ENCODE peak calls at places on chromosomes 13 and 19, in four cellular contexts. One of them, this sample, is unnamed.

GRCh38 chr13:78382481-78382880 is 220.9 kb downstream of the POU4F1 start:
- DNase-seq in heart left ventricle: no peak
- DNase-seq in lower leg skin: no peak
- DNase-seq in fibroblast of pulmonary artery: peak
- DNase-seq in this sample: no peak

GRCh38 chr13:28657784-28658538 is 969 bp upstream of the POMP start:
- DNase-seq in lower leg skin: no peak
- DNase-seq in fibroblast of pulmonary artery: peak
- DNase-seq in heart left ventricle: no peak
- DNase-seq in this sample: no peak

GRCh38 chr19:31938675-31939074 is 406.7 kb upstream of the ZNF507 start:
- DNase-seq in fibroblast of pulmonary artery: no peak
- DNase-seq in heart left ventricle: no peak
- DNase-seq in lower leg skin: no peak
- DNase-seq in this sample: no peak

GRCh38 chr19:58558623-58559274 is 338 bp upstream of the UBE2M start:
- DNase-seq in heart left ventricle: peak
- DNase-seq in fibroblast of pulmonary artery: peak
- DNase-seq in lower leg skin: peak
- DNase-seq in this sample: peak

GRCh38 chr19:3374369-3375112 is 8.2 kb downstream of the NFIC start:
- DNase-seq in heart left ventricle: no peak
- DNase-seq in lower leg skin: peak
- DNase-seq in fibroblast of pulmonary artery: no peak
- DNase-seq in this sample: peak

GRCh38 chr13:112144616-112145220 is 77.8 kb downstream of the SOX1 start:
- DNase-seq in fibroblast of pulmonary artery: no peak
- DNase-seq in heart left ventricle: no peak
- DNase-seq in lower leg skin: peak
- DNase-seq in this sample: no peak

GRCh38 chr13:45086484-45086883 is 33.8 kb upstream of the GTF2F2 start:
- DNase-seq in fibroblast of pulmonary artery: no peak
- DNase-seq in heart left ventricle: no peak
- DNase-seq in lower leg skin: no peak
- DNase-seq in this sample: no peak

GRCh38 chr19:49364083-49364687 is 508 bp downstream of the DKKL1 start:
- DNase-seq in heart left ventricle: peak
- DNase-seq in lower leg skin: no peak
- DNase-seq in fibroblast of pulmonary artery: no peak
- DNase-seq in this sample: no peak

GRCh38 chr13:51772781-51773180 is 31.2 kb downstream of the DHRS12 start:
- DNase-seq in fibroblast of pulmonary artery: no peak
- DNase-seq in heart left ventricle: no peak
- DNase-seq in lower leg skin: no peak
- DNase-seq in this sample: no peak

GRCh38 chr13:98298599-98298998 is 121.5 kb upstream of the RNF113B start:
- DNase-seq in lower leg skin: no peak
- DNase-seq in fibroblast of pulmonary artery: no peak
- DNase-seq in heart left ventricle: no peak
- DNase-seq in this sample: no peak

GRCh38 chr19:30120860-30121484 is 178.9 kb downstream of the URI1 start:
- DNase-seq in fibroblast of pulmonary artery: no peak
- DNase-seq in lower leg skin: no peak
- DNase-seq in heart left ventricle: no peak
- DNase-seq in this sample: no peak

GRCh38 chr13:29239653-29240525 is 355.6 kb downstream of the SLC7A1 start:
- DNase-seq in heart left ventricle: no peak
- DNase-seq in lower leg skin: no peak
- DNase-seq in fibroblast of pulmonary artery: no peak
- DNase-seq in this sample: no peak

GRCh38 chr13:57739089-57739488 is 107.5 kb downstream of the PCDH17 start:
- DNase-seq in fibroblast of pulmonary artery: no peak
- DNase-seq in heart left ventricle: no peak
- DNase-seq in lower leg skin: no peak
- DNase-seq in this sample: no peak

GRCh38 chr13:113597386-113598080 is 13.0 kb downstream of the TFDP1 start:
- DNase-seq in heart left ventricle: peak
- DNase-seq in lower leg skin: peak
- DNase-seq in fibroblast of pulmonary artery: no peak
- DNase-seq in this sample: no peak

GRCh38 chr19:38699027-38699346 is 45.3 kb downstream of the CAPN12 start:
- DNase-seq in fibroblast of pulmonary artery: no peak
- DNase-seq in lower leg skin: no peak
- DNase-seq in heart left ventricle: no peak
- DNase-seq in this sample: no peak

GRCh38 chr13:113178896-113179167 is 20.4 kb downstream of the PROZ start:
- DNase-seq in lower leg skin: no peak
- DNase-seq in fibroblast of pulmonary artery: no peak
- DNase-seq in heart left ventricle: no peak
- DNase-seq in this sample: no peak

GRCh38 chr19:45342911-45343310 is 2.4 kb downstream of the KLC3 start:
- DNase-seq in heart left ventricle: no peak
- DNase-seq in fibroblast of pulmonary artery: no peak
- DNase-seq in lower leg skin: no peak
- DNase-seq in this sample: no peak

GRCh38 chr13:24618219-24618955 is 61.8 kb upstream of the ATP12A start:
- DNase-seq in heart left ventricle: no peak
- DNase-seq in fibroblast of pulmonary artery: no peak
- DNase-seq in lower leg skin: no peak
- DNase-seq in this sample: peak

GRCh38 chr19:3968556-3969434 is 2.1 kb downstream of the DAPK3 start:
- DNase-seq in fibroblast of pulmonary artery: peak
- DNase-seq in lower leg skin: peak
- DNase-seq in heart left ventricle: peak
- DNase-seq in this sample: peak

GRCh38 chr13:73259061-73259908 is 200.5 kb downstream of the KLF5 start:
- DNase-seq in lower leg skin: no peak
- DNase-seq in fibroblast of pulmonary artery: peak
- DNase-seq in heart left ventricle: no peak
- DNase-seq in this sample: no peak

GRCh38 chr13:72379581-72379980 is 347.8 kb downstream of the MZT1 start:
- DNase-seq in fibroblast of pulmonary artery: no peak
- DNase-seq in lower leg skin: no peak
- DNase-seq in heart left ventricle: no peak
- DNase-seq in this sample: no peak

GRCh38 chr13:51801631-51802099 is 2.3 kb downstream of the DHRS12 start:
- DNase-seq in heart left ventricle: peak
- DNase-seq in fibroblast of pulmonary artery: no peak
- DNase-seq in lower leg skin: peak
- DNase-seq in this sample: peak

GRCh38 chr13:21675095-21676007 is 4.5 kb downstream of the FGF9 start:
- DNase-seq in heart left ventricle: peak
- DNase-seq in lower leg skin: no peak
- DNase-seq in fibroblast of pulmonary artery: no peak
- DNase-seq in this sample: peak

GRCh38 chr19:30344446-30345425 is 27.4 kb upstream of the ZNF536 start:
- DNase-seq in heart left ventricle: no peak
- DNase-seq in lower leg skin: peak
- DNase-seq in fibroblast of pulmonary artery: no peak
- DNase-seq in this sample: no peak

GRCh38 chr19:34430738-34431625 is 2.8 kb downstream of the UBA2 start:
- DNase-seq in heart left ventricle: no peak
- DNase-seq in lower leg skin: no peak
- DNase-seq in fibroblast of pulmonary artery: peak
- DNase-seq in this sample: no peak

GRCh38 chr19:719081-719512 is 10.4 kb downstream of the PALM start:
- DNase-seq in heart left ventricle: no peak
- DNase-seq in fibroblast of pulmonary artery: peak
- DNase-seq in lower leg skin: peak
- DNase-seq in this sample: no peak
- H3K4me3 ChIP-seq in heart left ventricle: no peak
- H3K4me3 ChIP-seq in fibroblast of pulmonary artery: no peak
- H3K4me3 ChIP-seq in lower leg skin: no peak
- H3K4me3 ChIP-seq in this sample: no peak

DNA sequence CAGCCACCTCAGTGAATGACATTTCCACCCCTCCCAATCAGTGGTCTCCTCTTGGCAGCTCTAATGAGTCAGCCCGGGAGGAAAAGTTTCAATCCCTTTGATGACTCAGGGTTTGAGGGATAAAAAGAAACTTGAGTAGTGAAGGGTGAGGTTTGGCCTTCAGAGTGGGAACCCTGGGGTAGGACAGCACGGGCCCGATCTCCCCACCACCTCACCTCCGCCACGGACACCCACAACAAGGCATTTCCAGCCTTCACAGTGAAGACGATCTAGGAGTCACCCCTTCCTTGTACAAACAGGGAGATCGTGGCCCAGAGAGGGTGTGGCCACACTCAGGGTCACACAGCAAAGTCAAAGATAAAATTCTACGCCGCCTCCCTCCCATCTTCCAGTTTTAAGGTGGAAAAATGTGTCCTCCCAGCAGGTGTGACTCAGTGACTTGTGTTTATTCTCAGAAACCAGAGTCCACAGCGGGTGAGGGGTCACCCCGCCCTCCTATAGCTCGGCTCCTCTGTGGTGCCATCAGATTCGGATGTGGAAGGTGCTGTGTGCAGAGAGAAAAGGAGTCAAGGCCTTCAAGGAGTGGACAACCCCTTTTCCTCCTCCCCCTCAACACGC is 12.3 kb downstream of the CIB3 start:
- DNase-seq in heart left ventricle: no peak
- DNase-seq in fibroblast of pulmonary artery: peak
- DNase-seq in lower leg skin: no peak
- DNase-seq in this sample: no peak
- H3K4me3 ChIP-seq in heart left ventricle: no peak
- H3K4me3 ChIP-seq in fibroblast of pulmonary artery: no peak
- H3K4me3 ChIP-seq in lower leg skin: no peak
- H3K4me3 ChIP-seq in this sample: no peak

DNA sequence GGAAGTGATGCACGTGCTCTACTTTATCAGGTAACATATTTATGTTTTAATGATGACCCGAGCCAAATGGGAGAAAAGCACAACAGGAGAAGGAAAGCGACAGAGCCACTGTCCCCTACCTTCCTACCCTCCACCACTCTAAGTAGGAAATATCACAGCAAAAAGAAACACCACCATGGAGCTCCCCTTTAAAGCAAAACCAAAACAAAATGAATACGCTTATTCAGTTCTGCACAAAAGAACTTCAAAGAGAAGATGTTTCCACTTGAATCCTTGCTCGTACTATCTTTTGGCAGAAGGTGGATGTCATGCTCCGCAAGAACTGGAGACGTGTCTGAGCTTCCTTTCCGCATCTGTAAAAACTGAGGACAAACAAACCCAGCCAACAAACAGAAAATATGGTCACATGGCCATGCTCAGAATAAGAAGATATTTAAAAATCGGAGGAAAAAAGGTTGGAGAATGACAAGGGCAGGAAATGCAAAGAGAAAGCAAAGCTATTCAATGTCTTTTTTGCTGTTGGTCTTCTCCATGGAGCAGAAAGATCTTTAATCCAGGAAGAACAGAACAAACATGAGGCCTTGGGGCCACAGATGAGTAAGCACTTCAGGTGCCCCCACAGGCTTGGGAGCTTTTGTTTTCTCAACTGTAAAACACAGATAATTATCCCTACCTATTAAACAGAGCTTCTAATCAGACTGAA is 19.5 kb downstream of the N4BP2L1 start:
- DNase-seq in lower leg skin: no peak
- DNase-seq in heart left ventricle: no peak
- DNase-seq in fibroblast of pulmonary artery: no peak
- DNase-seq in this sample: no peak
- H3K4me3 ChIP-seq in lower leg skin: no peak
- H3K4me3 ChIP-seq in heart left ventricle: no peak
- H3K4me3 ChIP-seq in fibroblast of pulmonary artery: no peak
- H3K4me3 ChIP-seq in this sample: no peak

DNA sequence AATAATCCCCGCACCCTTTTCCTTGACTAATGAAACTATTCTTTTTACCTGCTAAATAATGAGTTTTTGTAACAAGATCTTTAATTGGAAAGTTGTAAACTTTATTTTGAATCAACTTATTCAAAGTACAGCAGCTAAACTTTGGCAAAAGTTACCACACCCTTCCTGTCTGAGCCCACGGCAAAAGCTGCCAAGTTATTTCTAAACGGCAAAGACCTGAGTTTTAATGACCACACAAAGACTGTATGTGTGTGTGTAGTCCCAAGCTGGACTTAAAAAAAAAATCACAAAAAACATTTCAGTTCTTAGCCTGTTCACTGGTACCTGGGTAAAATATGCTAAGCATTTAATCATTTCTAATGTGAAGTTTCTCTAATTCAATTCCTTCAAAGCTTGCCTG is 60.7 kb downstream of the ZAR1L start:
- DNase-seq in lower leg skin: no peak
- DNase-seq in heart left ventricle: no peak
- DNase-seq in fibroblast of pulmonary artery: no peak
- DNase-seq in this sample: no peak
- H3K4me3 ChIP-seq in lower leg skin: no peak
- H3K4me3 ChIP-seq in heart left ventricle: peak
- H3K4me3 ChIP-seq in fibroblast of pulmonary artery: no peak
- H3K4me3 ChIP-seq in this sample: peak

DNA sequence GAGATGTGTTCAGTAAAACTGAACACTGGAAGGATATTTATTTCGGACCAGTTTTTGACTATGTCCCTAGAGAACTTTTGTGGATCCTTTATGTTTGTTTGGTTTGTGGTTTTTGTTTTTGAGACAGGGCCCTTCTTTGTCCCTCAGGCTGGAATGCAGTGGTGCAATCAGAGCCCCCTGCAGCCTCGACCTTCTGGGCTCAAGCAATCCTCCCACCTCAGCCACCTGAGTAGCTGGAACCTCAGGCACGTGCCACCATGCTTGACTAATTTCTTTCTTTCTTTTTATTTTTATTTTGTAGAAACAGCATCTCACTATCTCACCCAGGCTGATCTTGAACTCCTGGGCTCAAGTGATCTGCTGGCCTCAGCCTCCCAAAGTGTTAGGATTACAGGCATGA is 955 bp upstream of the ZNF709 start:
- DNase-seq in lower leg skin: no peak
- DNase-seq in heart left ventricle: no peak
- DNase-seq in fibroblast of pulmonary artery: no peak
- DNase-seq in this sample: no peak
- H3K4me3 ChIP-seq in lower leg skin: no peak
- H3K4me3 ChIP-seq in heart left ventricle: no peak
- H3K4me3 ChIP-seq in fibroblast of pulmonary artery: no peak
- H3K4me3 ChIP-seq in this sample: peak

GRCh38 chr19:11378319-11379189 is 4.1 kb downstream of the SWSAP1 start:
- DNase-seq in lower leg skin: peak
- DNase-seq in fibroblast of pulmonary artery: peak
- DNase-seq in heart left ventricle: no peak
- DNase-seq in this sample: peak
- H3K4me3 ChIP-seq in lower leg skin: no peak
- H3K4me3 ChIP-seq in fibroblast of pulmonary artery: no peak
- H3K4me3 ChIP-seq in heart left ventricle: no peak
- H3K4me3 ChIP-seq in this sample: no peak